ENCODE peak calls at places on chromosomes 5 and 9, in seven cellular contexts. X, Y, E, G, Q, R and M are unnamed samples.

GRCh38 chr9:91395553-91396470 is 27.8 kb downstream of the NFIL3 start:
- DNase-seq in Q (peak), R (no peak), E (peak), Y (no peak), X (no peak), G (peak), M (peak)

GRCh38 chr5:50856720-50857119 is 190.3 kb downstream of the PARP8 start:
- DNase-seq in Q (no peak), E (no peak), X (no peak), Y (no peak), G (no peak), R (no peak), M (no peak)

GRCh38 chr5:109451161-109451560 is 41.4 kb upstream of the PJA2 start:
- DNase-seq in G (no peak), Q (no peak), E (no peak), R (no peak), X (no peak), Y (no peak), M (no peak)

GRCh38 chr5:55344392-55344992 is 36.7 kb downstream of the MTREX start:
- DNase-seq in G (peak), Y (no peak), E (peak), Q (peak), X (peak), R (no peak), M (no peak)

GRCh38 chr9:5112109-5112592 is 73.3 kb downstream of the INSL6 start:
- DNase-seq in E (no peak), Q (no peak), R (no peak), X (no peak), G (no peak), Y (peak), M (no peak)

GRCh38 chr9:136603216-136603615 is 57.4 kb upstream of the NOTCH1 start:
- DNase-seq in R (no peak), G (no peak), E (no peak), X (no peak), Y (peak), Q (no peak), M (no peak)

GRCh38 chr5:31366941-31367340 is 165.0 kb downstream of the DROSHA start:
- DNase-seq in Q (peak), G (no peak), X (no peak), E (no peak), Y (no peak), R (no peak), M (no peak)

GRCh38 chr5:149603210-149603609 is 21.9 kb downstream of the ARHGEF37 start:
- DNase-seq in E (no peak), X (no peak), Q (no peak), R (no peak), Y (no peak), G (no peak), M (no peak)

GRCh38 chr9:116027511-116027910 is 126.1 kb upstream of the PAPPA start:
- DNase-seq in E (peak), Y (no peak), X (no peak), R (no peak), G (peak), Q (peak), M (peak)

GRCh38 chr5:115054387-115054951 is 115.2 kb downstream of the TRIM36 start:
- DNase-seq in R (no peak), E (no peak), X (no peak), Y (no peak), G (no peak), Q (no peak), M (no peak)

GRCh38 chr9:137455361-137455991 is 3.7 kb downstream of the NSMF start:
- DNase-seq in R (peak), E (no peak), X (no peak), G (no peak), Y (peak), Q (no peak), M (no peak)

GRCh38 chr5:143041461-143041860 is 271.3 kb downstream of the ARHGAP26 start:
- DNase-seq in E (no peak), Y (no peak), R (no peak), Q (no peak), G (no peak), X (no peak), M (no peak)

GRCh38 chr5:172868924-172869565 is 35.0 kb downstream of the ERGIC1 start:
- DNase-seq in Q (peak), G (no peak), X (no peak), R (peak), E (peak), Y (peak), M (peak)

GRCh38 chr9:86801246-86801645 is 146.1 kb downstream of the GAS1 start:
- DNase-seq in X (no peak), Y (no peak), R (no peak), E (no peak), Q (peak), G (no peak), M (no peak)

GRCh38 chr5:36392818-36393217 is 91.1 kb upstream of the RANBP3L start:
- DNase-seq in X (no peak), G (no peak), Q (peak), R (no peak), Y (no peak), E (peak), M (no peak)

GRCh38 chr9:106696804-106697203 is 166.2 kb upstream of the ZNF462 start:
- DNase-seq in Y (no peak), G (no peak), E (peak), X (no peak), R (no peak), Q (no peak), M (no peak)

GRCh38 chr9:114914139-114914538 is 16.3 kb downstream of the TNFSF8 start:
- DNase-seq in Y (no peak), R (no peak), Q (no peak), G (no peak), X (no peak), E (peak), M (no peak)

GRCh38 chr9:109771084-109771483 is 8.9 kb upstream of the PALM2AKAP2 start:
- DNase-seq in Y (no peak), X (peak), R (no peak), G (peak), Q (peak), E (peak), M (peak)

GRCh38 chr5:130514984-130515690 is 610.9 kb downstream of the CHSY3 start:
- DNase-seq in X (no peak), Y (no peak), Q (peak), E (peak), G (no peak), R (no peak), M (peak)

GRCh38 chr5:68053202-68053601 is 162.4 kb upstream of the PIK3R1 start:
- DNase-seq in E (no peak), X (no peak), Y (no peak), R (no peak), Q (peak), G (no peak), M (no peak)

GRCh38 chr5:33850100-33850594 is 41.6 kb downstream of the ADAMTS12 start:
- DNase-seq in G (no peak), X (no peak), R (no peak), Q (peak), E (peak), Y (no peak), M (no peak)

GRCh38 chr5:10903786-10904560 is 142.9 kb upstream of the DAP start:
- DNase-seq in Q (no peak), X (no peak), R (no peak), Y (no peak), E (no peak), G (no peak), M (no peak)

GRCh38 chr5:134651531-134651930 is 2.9 kb downstream of the SEC24A start:
- DNase-seq in G (no peak), Q (no peak), X (no peak), R (no peak), E (no peak), Y (no peak), M (no peak)

GRCh38 chr5:132013711-132014110 is 2.3 kb upstream of the ACSL6 start:
- DNase-seq in Y (no peak), E (no peak), X (no peak), R (peak), G (no peak), Q (no peak), M (no peak)

GRCh38 chr5:132012385-132013005 is 1.0 kb upstream of the ACSL6 start:
- DNase-seq in E (peak), Q (peak), G (peak), R (peak), X (no peak), Y (no peak), M (no peak)

GRCh38 chr5:135930029-135930948 is 24.5 kb downstream of the LECT2 start:
- DNase-seq in Y (peak), R (no peak), G (no peak), E (no peak), X (peak), Q (no peak), M (no peak)

GRCh38 chr5:88884435-88884877 is 1.5 kb upstream of the MEF2C start:
- DNase-seq in X (no peak), Q (no peak), G (no peak), Y (no peak), E (peak), R (no peak), M (no peak)

GRCh38 chr9:92963831-92964606 is 16.7 kb downstream of the FGD3 start:
- DNase-seq in E (no peak), Q (no peak), Y (peak), G (no peak), R (peak), X (no peak), M (no peak)

GRCh38 chr5:41370482-41370881 is 139.9 kb downstream of the PLCXD3 start:
- DNase-seq in E (no peak), Q (no peak), G (no peak), R (no peak), Y (no peak), X (no peak), M (no peak)

GRCh38 chr5:37668524-37669047 is 171.3 kb downstream of the GDNF start:
- DNase-seq in Y (peak), Q (peak), E (peak), G (peak), R (peak), X (no peak), M (peak)

GRCh38 chr5:94793113-94793815 is 174.8 kb downstream of the SLF1 start:
- DNase-seq in X (no peak), Y (no peak), Q (peak), E (peak), R (no peak), G (peak), M (peak)

GRCh38 chr9:97310023-97310422 is 2.6 kb downstream of the CCDC180 start:
- DNase-seq in X (no peak), R (no peak), G (no peak), Q (no peak), Y (no peak), E (no peak), M (no peak)

GRCh38 chr9:88818495-88819201 is 172.6 kb upstream of the S1PR3 start:
- DNase-seq in X (no peak), E (peak), Q (peak), Y (no peak), G (no peak), R (no peak), M (no peak)
- H3K4me3 ChIP-seq in X (no peak), E (peak), Q (no peak), Y (no peak), G (no peak), R (no peak), M (no peak)

GRCh38 chr9:127633216-127633615 is 21.1 kb downstream of the STXBP1 start:
- DNase-seq in G (no peak), Y (no peak), X (no peak), R (no peak), Q (no peak), E (no peak), M (no peak)

GRCh38 chr9:127635198-127635735 is 23.2 kb downstream of the STXBP1 start:
- DNase-seq in Q (no peak), E (peak), G (no peak), X (no peak), Y (no peak), R (no peak), M (no peak)

GRCh38 chr9:127637322-127637847 is 25.3 kb downstream of the STXBP1 start:
- DNase-seq in G (peak), X (no peak), Y (no peak), E (peak), R (no peak), Q (peak), M (peak)

GRCh38 chr9:127634021-127634420 is 21.9 kb downstream of the STXBP1 start:
- DNase-seq in Y (no peak), E (no peak), Q (no peak), R (no peak), X (no peak), G (no peak), M (no peak)

GRCh38 chr9:127634698-127635097 is 22.6 kb downstream of the STXBP1 start:
- DNase-seq in G (no peak), X (no peak), Y (no peak), R (no peak), Q (no peak), E (no peak), M (no peak)
- TF ChIP-seq CTCF in G (no peak), X (peak), Y (no peak), R (no peak), Q (no peak), E (no peak), M (no peak)

GRCh38 chr9:133732351-133733073 is 5.6 kb downstream of the SARDH start:
- DNase-seq in G (no peak), R (no peak), Y (peak), X (no peak), E (no peak), Q (no peak), M (no peak)

GRCh38 chr9:133729646-133730281 is 8.4 kb downstream of the SARDH start:
- DNase-seq in X (no peak), Q (no peak), Y (peak), E (no peak), R (no peak), G (no peak), M (no peak)

GRCh38 chr9:133731876-133732321 is 6.3 kb downstream of the SARDH start:
- DNase-seq in G (peak), R (no peak), X (no peak), Q (no peak), E (peak), Y (no peak), M (no peak)

GRCh38 chr9:133733074-133733408 is 5.1 kb downstream of the SARDH start:
- DNase-seq in Y (no peak), E (no peak), Q (no peak), R (no peak), X (no peak), G (no peak), M (no peak)

GRCh38 chr9:133730994-133731715 is 7.0 kb downstream of the SARDH start:
- DNase-seq in E (no peak), X (no peak), Q (no peak), G (no peak), Y (no peak), R (no peak), M (no peak)
- H3K4me3 ChIP-seq in E (no peak), X (no peak), Q (no peak), G (no peak), Y (no peak), R (no peak), M (no peak)

GRCh38 chr9:128983536-128983935 is 36.0 kb downstream of the NUP188 start:
- DNase-seq in G (no peak), X (no peak), E (no peak), Y (no peak), R (no peak), Q (no peak), M (no peak)

GRCh38 chr9:128986671-128987070 is 39.2 kb downstream of the NUP188 start:
- DNase-seq in Y (no peak), E (no peak), X (no peak), Q (no peak), G (no peak), R (no peak), M (no peak)

GRCh38 chr9:128992995-128993394 is 35.1 kb downstream of the SH3GLB2 start:
- DNase-seq in R (no peak), E (peak), Q (no peak), X (no peak), Y (no peak), G (no peak), M (no peak)

DNA sequence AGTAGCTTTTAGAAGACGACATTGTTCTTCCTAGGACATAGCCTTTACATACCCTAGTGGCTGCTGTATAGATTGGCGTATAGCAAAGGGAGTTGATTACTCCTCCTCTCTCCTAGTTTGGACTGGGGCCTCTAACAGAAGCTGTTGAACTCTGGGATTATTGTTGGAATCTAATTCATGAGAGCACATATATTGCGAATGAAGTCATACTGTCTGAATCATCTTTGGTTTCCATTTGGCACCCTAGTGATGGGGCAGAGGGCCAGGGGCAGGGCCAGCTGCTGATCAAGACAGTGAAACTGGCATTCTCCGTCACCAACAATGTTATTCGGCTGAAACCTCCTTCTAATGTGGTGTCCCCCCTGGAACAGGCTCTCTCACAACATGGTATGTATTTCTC is 40.3 kb downstream of the NUP188 start:
- DNase-seq in R (no peak), X (no peak), Y (no peak), G (no peak), Q (peak), E (peak), M (peak)
- TF ChIP-seq CTCF in R (no peak), X (no peak), Y (no peak), G (no peak), Q (no peak), E (no peak), M (no peak)

GRCh38 chr5:42924226-42924625 is 112.5 kb upstream of the SELENOP start:
- DNase-seq in Y (no peak), Q (no peak), X (no peak), E (no peak), R (no peak), G (no peak), M (no peak)
- H3K4me3 ChIP-seq in Y (no peak), Q (no peak), X (no peak), E (no peak), R (no peak), G (no peak), M (no peak)

GRCh38 chr5:138752951-138753793 is at the start of gene CTNNA1:
- DNase-seq in Q (peak), Y (peak), R (peak), X (no peak), G (no peak), E (peak), M (no peak)

GRCh38 chr5:138753794-138754698 is 821 bp downstream of the CTNNA1 start:
- DNase-seq in R (peak), Y (peak), G (peak), X (no peak), E (peak), Q (peak), M (peak)

GRCh38 chr5:138755084-138755748 is 2.0 kb downstream of the CTNNA1 start:
- DNase-seq in G (no peak), R (no peak), Y (no peak), Q (no peak), X (no peak), E (no peak), M (no peak)

GRCh38 chr5:138754699-138755057 is 1.5 kb downstream of the CTNNA1 start:
- DNase-seq in G (no peak), E (no peak), R (no peak), X (no peak), Q (peak), Y (no peak), M (no peak)

GRCh38 chr5:138752341-138752950 is 779 bp upstream of the CTNNA1 start:
- DNase-seq in E (peak), Y (no peak), Q (no peak), R (no peak), X (no peak), G (no peak), M (no peak)
- TF ChIP-seq CTCF in E (peak), Y (no peak), Q (no peak), R (no peak), X (peak), G (peak), M (peak)